ENCODE peak calls at places on chromosomes 7 and 10, in seven cellular contexts. One of them, this sample, is unnamed.

GRCh38 chr10:6385683-6386082 is 183.0 kb downstream of the PFKFB3 start:
- DNase-seq in transverse colon: no peak
- DNase-seq in stimulated activated CD4-positive, alpha-beta T cell treated with anti-CD3 and anti-CD28 coated beads, Interleukin-15, amount 100 ng/mL, for 24 hours: no peak
- DNase-seq in ecto neural progenitor cell: no peak
- DNase-seq in fibroblast of villous mesenchyme: peak; percentile 60
- DNase-seq in lung microvascular endothelial cell: no peak
- DNase-seq in T-helper 9 cell: no peak
- DNase-seq in this sample: no peak

GRCh38 chr7:156019308-156019707 is 207.0 kb upstream of the SHH start:
- DNase-seq in lung microvascular endothelial cell: no peak
- DNase-seq in fibroblast of villous mesenchyme: no peak
- DNase-seq in stimulated activated CD4-positive, alpha-beta T cell treated with anti-CD3 and anti-CD28 coated beads, Interleukin-15, amount 100 ng/mL, for 24 hours: no peak
- DNase-seq in ecto neural progenitor cell: no peak
- DNase-seq in T-helper 9 cell: no peak
- DNase-seq in transverse colon: no peak
- DNase-seq in this sample: no peak

GRCh38 chr10:58436071-58436470 is 50.9 kb downstream of the TFAM start:
- DNase-seq in transverse colon: no peak
- DNase-seq in fibroblast of villous mesenchyme: no peak
- DNase-seq in stimulated activated CD4-positive, alpha-beta T cell treated with anti-CD3 and anti-CD28 coated beads, Interleukin-15, amount 100 ng/mL, for 24 hours: no peak
- DNase-seq in T-helper 9 cell: no peak
- DNase-seq in ecto neural progenitor cell: no peak
- DNase-seq in lung microvascular endothelial cell: no peak
- DNase-seq in this sample: no peak

GRCh38 chr7:147014596-147014995 is 898.0 kb downstream of the CNTNAP2 start:
- DNase-seq in stimulated activated CD4-positive, alpha-beta T cell treated with anti-CD3 and anti-CD28 coated beads, Interleukin-15, amount 100 ng/mL, for 24 hours: no peak
- DNase-seq in T-helper 9 cell: no peak
- DNase-seq in ecto neural progenitor cell: no peak
- DNase-seq in transverse colon: no peak
- DNase-seq in lung microvascular endothelial cell: no peak
- DNase-seq in fibroblast of villous mesenchyme: no peak
- DNase-seq in this sample: no peak

GRCh38 chr10:48682265-48682664 is 2.4 kb upstream of the WDFY4 start:
- DNase-seq in fibroblast of villous mesenchyme: no peak
- DNase-seq in T-helper 9 cell: no peak
- DNase-seq in ecto neural progenitor cell: no peak
- DNase-seq in transverse colon: no peak
- DNase-seq in stimulated activated CD4-positive, alpha-beta T cell treated with anti-CD3 and anti-CD28 coated beads, Interleukin-15, amount 100 ng/mL, for 24 hours: no peak
- DNase-seq in lung microvascular endothelial cell: no peak
- DNase-seq in this sample: no peak

GRCh38 chr7:106839511-106839910 is 25.6 kb upstream of the PIK3CG start:
- DNase-seq in lung microvascular endothelial cell: no peak
- DNase-seq in T-helper 9 cell: no peak
- DNase-seq in stimulated activated CD4-positive, alpha-beta T cell treated with anti-CD3 and anti-CD28 coated beads, Interleukin-15, amount 100 ng/mL, for 24 hours: no peak
- DNase-seq in ecto neural progenitor cell: no peak
- DNase-seq in transverse colon: no peak
- DNase-seq in fibroblast of villous mesenchyme: no peak
- DNase-seq in this sample: no peak

GRCh38 chr10:32163076-32163773 is 107.0 kb upstream of the KIF5B start:
- DNase-seq in transverse colon: no peak
- DNase-seq in T-helper 9 cell: no peak
- DNase-seq in stimulated activated CD4-positive, alpha-beta T cell treated with anti-CD3 and anti-CD28 coated beads, Interleukin-15, amount 100 ng/mL, for 24 hours: no peak
- DNase-seq in lung microvascular endothelial cell: no peak
- DNase-seq in fibroblast of villous mesenchyme: no peak
- DNase-seq in ecto neural progenitor cell: no peak
- DNase-seq in this sample: no peak

GRCh38 chr7:78326870-78327269 is 528.3 kb downstream of the PHTF2 start:
- DNase-seq in T-helper 9 cell: no peak
- DNase-seq in stimulated activated CD4-positive, alpha-beta T cell treated with anti-CD3 and anti-CD28 coated beads, Interleukin-15, amount 100 ng/mL, for 24 hours: no peak
- DNase-seq in lung microvascular endothelial cell: no peak
- DNase-seq in transverse colon: no peak
- DNase-seq in ecto neural progenitor cell: no peak
- DNase-seq in fibroblast of villous mesenchyme: no peak
- DNase-seq in this sample: peak; percentile 67

GRCh38 chr10:61447127-61447526 is 6.1 kb downstream of the TMEM26 start:
- DNase-seq in stimulated activated CD4-positive, alpha-beta T cell treated with anti-CD3 and anti-CD28 coated beads, Interleukin-15, amount 100 ng/mL, for 24 hours: no peak
- DNase-seq in T-helper 9 cell: no peak
- DNase-seq in fibroblast of villous mesenchyme: no peak
- DNase-seq in ecto neural progenitor cell: no peak
- DNase-seq in lung microvascular endothelial cell: no peak
- DNase-seq in transverse colon: no peak
- DNase-seq in this sample: no peak

GRCh38 chr10:101762736-101763135 is 13.2 kb downstream of the FGF8 start:
- DNase-seq in stimulated activated CD4-positive, alpha-beta T cell treated with anti-CD3 and anti-CD28 coated beads, Interleukin-15, amount 100 ng/mL, for 24 hours: no peak
- DNase-seq in fibroblast of villous mesenchyme: no peak
- DNase-seq in ecto neural progenitor cell: no peak
- DNase-seq in lung microvascular endothelial cell: no peak
- DNase-seq in transverse colon: no peak
- DNase-seq in T-helper 9 cell: no peak
- DNase-seq in this sample: no peak

GRCh38 chr7:94115316-94115715 is 111.2 kb upstream of the BET1 start:
- DNase-seq in T-helper 9 cell: no peak
- DNase-seq in transverse colon: no peak
- DNase-seq in ecto neural progenitor cell: no peak
- DNase-seq in stimulated activated CD4-positive, alpha-beta T cell treated with anti-CD3 and anti-CD28 coated beads, Interleukin-15, amount 100 ng/mL, for 24 hours: no peak
- DNase-seq in fibroblast of villous mesenchyme: no peak
- DNase-seq in lung microvascular endothelial cell: no peak
- DNase-seq in this sample: no peak

GRCh38 chr10:110016957-110017514 is 9.3 kb downstream of the ADD3 start:
- DNase-seq in ecto neural progenitor cell: no peak
- DNase-seq in lung microvascular endothelial cell: no peak
- DNase-seq in stimulated activated CD4-positive, alpha-beta T cell treated with anti-CD3 and anti-CD28 coated beads, Interleukin-15, amount 100 ng/mL, for 24 hours: no peak
- DNase-seq in fibroblast of villous mesenchyme: peak; percentile 70
- DNase-seq in transverse colon: no peak
- DNase-seq in T-helper 9 cell: no peak
- DNase-seq in this sample: no peak

This sample was measured in cerebellar cortex.